ENCODE peak calls at places on chromosomes 7 and 10, in seven cellular contexts. O is SK-N-SH, Z is HCT116, K is A549, T is HL-60, Y is Panc1, H is GM23338. R is an unnamed sample.

GRCh38 chr7:19177269-19177668 is 32.0 kb upstream of the FERD3L start:
- DNase-seq in Y (no peak), T (no peak), O (no peak), Z (no peak), K (no peak), H (no peak), R (no peak)

GRCh38 chr7:132450188-132450587 is 126.1 kb downstream of the PLXNA4 start:
- DNase-seq in Z (no peak), H (no peak), O (no peak), Y (no peak), T (no peak), K (no peak), R (no peak)

GRCh38 chr7:113308399-113308798 is 190.0 kb upstream of the SMIM30 start:
- DNase-seq in K (no peak), Y (no peak), T (no peak), Z (no peak), H (no peak), O (no peak), R (no peak)

GRCh38 chr10:103849880-103850571 is 5.3 kb downstream of the SH3PXD2A start:
- DNase-seq in Y (peak), Z (no peak), T (peak), O (no peak), H (no peak), K (no peak), R (no peak)

GRCh38 chr7:18685961-18686360 is 190.4 kb downstream of the HDAC9 start:
- DNase-seq in Z (no peak), K (no peak), T (no peak), O (no peak), Y (no peak), H (peak), R (no peak)

GRCh38 chr7:116527521-116527920 is 2.7 kb downstream of the CAV1 start:
- DNase-seq in H (no peak), T (no peak), K (no peak), Y (no peak), O (no peak), Z (no peak), R (no peak)

GRCh38 chr10:13990918-13991317 is 339.8 kb downstream of the FRMD4A start:
- DNase-seq in T (no peak), Z (no peak), Y (no peak), K (no peak), O (no peak), H (no peak), R (no peak)

GRCh38 chr7:36765605-36766004 is 41.3 kb upstream of the AOAH start:
- DNase-seq in Y (no peak), K (no peak), T (peak), H (peak), O (no peak), Z (peak), R (no peak)

GRCh38 chr7:26562841-26563240 is 271.2 kb downstream of the SNX10 start:
- DNase-seq in K (no peak), T (no peak), Z (no peak), Y (no peak), O (no peak), H (no peak), R (no peak)

GRCh38 chr7:91656486-91657237 is 223.8 kb downstream of the MTERF1 start:
- DNase-seq in Z (no peak), H (no peak), Y (no peak), O (no peak), K (no peak), T (no peak), R (no peak)

GRCh38 chr10:49601857-49602256 is 8.3 kb upstream of the SLC18A3 start:
- DNase-seq in Z (no peak), Y (no peak), O (no peak), K (no peak), T (no peak), H (no peak), R (no peak)

GRCh38 chr7:43701929-43702328 is 27.4 kb downstream of the COA1 start:
- DNase-seq in Z (no peak), T (no peak), H (no peak), Y (no peak), K (no peak), O (no peak), R (no peak)

GRCh38 chr7:137386966-137387365 is 43.4 kb upstream of the PTN start:
- DNase-seq in K (no peak), H (peak), Z (no peak), Y (no peak), O (no peak), T (no peak), R (no peak)

GRCh38 chr10:98028168-98028770 is 2.2 kb downstream of the CRTAC1 start:
- DNase-seq in O (peak), T (peak), K (peak), Z (peak), Y (peak), H (peak), R (no peak)
- TF ChIP-seq REST in O (no peak), T (no peak), K (no peak), Z (no peak), Y (no peak), H (no peak), R (no peak)

GRCh38 chr7:88279323-88279722 is 27.4 kb downstream of the STEAP4 start:
- DNase-seq in H (no peak), Z (no peak), T (no peak), Y (no peak), O (no peak), K (no peak), R (no peak)

GRCh38 chr7:88278881-88279280 is 27.8 kb downstream of the STEAP4 start:
- DNase-seq in O (no peak), Y (no peak), K (no peak), T (peak), H (no peak), Z (no peak), R (no peak)

GRCh38 chr7:88276605-88277153 is 30.0 kb downstream of the STEAP4 start:
- DNase-seq in T (no peak), K (no peak), Y (no peak), O (no peak), Z (no peak), H (no peak), R (no peak)

GRCh38 chr7:88281729-88282128 is 25.0 kb downstream of the STEAP4 start:
- DNase-seq in T (no peak), K (no peak), H (peak), Y (no peak), O (no peak), Z (no peak), R (no peak)

GRCh38 chr7:88280801-88281200 is 25.9 kb downstream of the STEAP4 start:
- DNase-seq in O (no peak), H (no peak), Z (no peak), K (no peak), T (no peak), Y (no peak), R (no peak)
- TF ChIP-seq REST in O (no peak), H (no peak), Z (no peak), K (no peak), T (no peak), Y (no peak), R (no peak)

GRCh38 chr10:25758041-25758457 is 176.0 kb upstream of the MYO3A start:
- DNase-seq in O (peak), Z (peak), H (peak), T (peak), K (peak), Y (no peak), R (no peak)
- TF ChIP-seq REST in O (no peak), Z (no peak), H (no peak), T (no peak), K (no peak), Y (no peak), R (no peak)

DNA sequence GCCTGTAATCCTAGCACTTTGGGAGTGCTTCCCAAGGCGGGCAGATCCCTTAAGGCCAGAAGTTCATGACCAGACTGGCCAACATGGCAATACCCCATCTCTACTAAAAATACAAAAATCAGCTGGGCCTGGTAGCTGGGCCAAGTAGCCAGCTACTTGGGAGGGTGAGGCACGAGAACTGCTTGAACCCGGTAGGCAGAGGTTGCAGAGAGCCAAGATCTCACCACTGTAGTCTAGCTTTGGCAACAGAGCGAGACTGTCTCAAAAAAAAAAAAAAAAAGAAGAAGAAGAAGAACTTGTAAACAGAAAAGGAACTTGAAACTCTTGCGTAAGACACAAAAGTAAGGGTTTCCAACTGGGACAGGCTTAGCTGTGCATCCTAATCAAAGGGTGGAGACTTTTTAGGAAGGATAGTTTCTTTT is 5.6 kb upstream of the IFIT2 start:
- DNase-seq in O (no peak), T (peak), Z (no peak), H (no peak), K (no peak), Y (no peak), R (no peak)
- TF ChIP-seq REST in O (no peak), T (no peak), Z (no peak), H (no peak), K (no peak), Y (no peak), R (no peak)

GRCh38 chr10:68440898-68441297 is 30.9 kb downstream of the DNA2 start:
- DNase-seq in T (no peak), Z (no peak), H (no peak), Y (no peak), O (no peak), K (no peak), R (no peak)

GRCh38 chr10:68434657-68435056 is 27.6 kb upstream of the RUFY2 start:
- DNase-seq in Z (no peak), K (no peak), H (no peak), T (no peak), Y (no peak), O (no peak), R (no peak)

DNA sequence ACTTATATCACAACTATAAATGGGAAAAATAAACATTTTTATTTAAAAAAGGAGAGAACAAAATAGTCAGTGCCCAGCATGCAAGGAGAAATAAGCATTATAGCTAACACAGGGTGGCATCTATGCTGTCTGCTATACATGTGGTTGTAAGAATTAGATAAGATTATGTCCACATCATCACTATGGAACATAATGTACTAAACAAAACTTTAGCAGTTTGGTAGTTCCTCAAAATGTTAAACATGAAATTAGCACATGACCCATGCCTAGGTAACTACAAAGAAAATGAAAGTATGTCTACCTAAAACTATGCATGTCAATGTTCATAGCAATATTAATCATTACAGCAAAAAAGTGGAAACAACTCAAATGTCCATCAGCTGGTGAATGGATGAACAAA is 28.7 kb upstream of the RUFY2 start:
- DNase-seq in O (no peak), H (no peak), T (no peak), K (no peak), Y (no peak), Z (no peak), R (no peak)
- TF ChIP-seq REST in O (no peak), H (no peak), T (no peak), K (no peak), Y (no peak), Z (no peak), R (no peak)

GRCh38 chr10:68790476-68790875 is 36.9 kb upstream of the STOX1 start:
- DNase-seq in K (no peak), H (no peak), O (no peak), Z (no peak), Y (no peak), T (no peak), R (no peak)

GRCh38 chr10:68787813-68788212 is 39.5 kb upstream of the STOX1 start:
- DNase-seq in H (no peak), T (no peak), K (no peak), O (no peak), Z (no peak), Y (no peak), R (no peak)

GRCh38 chr10:68796609-68797008 is 30.7 kb upstream of the STOX1 start:
- DNase-seq in H (no peak), K (no peak), Y (no peak), Z (no peak), T (no peak), O (no peak), R (no peak)

GRCh38 chr10:68795886-68796532 is 31.3 kb upstream of the STOX1 start:
- DNase-seq in H (no peak), Y (no peak), K (no peak), Z (no peak), O (no peak), T (no peak), R (no peak)

GRCh38 chr10:68792115-68792514 is 35.2 kb upstream of the STOX1 start:
- DNase-seq in H (peak), Z (no peak), Y (no peak), O (no peak), T (no peak), K (no peak), R (no peak)
- TF ChIP-seq REST in H (no peak), Z (no peak), Y (no peak), O (no peak), T (no peak), K (no peak), R (no peak)

GRCh38 chr7:29310625-29311024 is 116.0 kb downstream of the CHN2 start:
- DNase-seq in H (no peak), Y (no peak), O (no peak), K (no peak), Z (no peak), T (no peak), R (no peak)

GRCh38 chr7:29309041-29309860 is 114.7 kb downstream of the CHN2 start:
- DNase-seq in Z (no peak), Y (no peak), K (no peak), O (no peak), T (peak), H (peak), R (no peak)

GRCh38 chr7:29304756-29305155 is 110.2 kb downstream of the CHN2 start:
- DNase-seq in H (no peak), K (no peak), O (peak), Y (no peak), T (no peak), Z (no peak), R (no peak)

GRCh38 chr7:29308424-29308823 is 113.8 kb downstream of the CHN2 start:
- DNase-seq in Z (no peak), H (peak), Y (no peak), O (no peak), K (no peak), T (no peak), R (no peak)

GRCh38 chr7:29306276-29307036 is 111.9 kb downstream of the CHN2 start:
- DNase-seq in K (no peak), T (no peak), Z (no peak), O (no peak), Y (no peak), H (peak), R (no peak)
- TF ChIP-seq REST in K (no peak), T (no peak), Z (no peak), O (no peak), Y (no peak), H (no peak), R (no peak)

DNA sequence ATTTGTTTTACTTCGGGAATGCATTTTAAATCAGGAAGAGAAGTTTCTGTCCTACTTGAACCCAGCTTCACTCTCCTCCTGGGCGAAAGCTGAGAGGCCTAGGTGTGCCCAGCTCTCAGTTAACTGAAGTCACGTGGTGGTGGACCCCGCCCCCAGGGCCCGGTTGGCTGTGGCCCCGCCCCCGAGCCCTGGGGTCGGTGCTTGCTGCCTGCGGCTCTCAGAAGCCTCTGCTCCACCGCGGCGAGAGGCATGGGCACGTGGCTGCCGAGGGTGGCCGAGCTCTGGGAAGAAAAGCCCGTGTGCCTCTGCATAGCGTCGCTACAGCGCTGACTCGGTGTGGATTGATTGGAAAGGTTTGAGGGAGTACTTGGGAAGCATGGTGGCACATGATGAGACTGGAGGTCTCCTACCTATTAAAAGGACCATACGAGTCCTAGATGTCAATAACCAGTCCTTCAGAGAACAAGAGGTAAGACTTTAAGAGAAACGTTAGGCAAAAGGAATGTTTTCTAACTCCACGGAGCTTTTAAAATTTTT is 34.1 kb downstream of the NET1 start:
- DNase-seq in T (peak), H (peak), K (peak), Y (peak), O (no peak), Z (peak), R (no peak)
- TF ChIP-seq REST in T (peak), H (no peak), K (no peak), Y (no peak), O (no peak), Z (no peak), R (no peak)